ENCODE peak calls at places on chromosome 4, in six cellular contexts. One of them, this sample, is unnamed. For H3K4me1, the result is how much of the 10 kb centered on the place peaks cover.

GRCh38 chr4:128328106-128328505 is 40.5 kb upstream of the PGRMC2 start:
- DNase-seq in sigmoid colon: no peak
- DNase-seq in tibial nerve: no peak
- DNase-seq in GM23338: no peak
- DNase-seq in breast epithelium: no peak
- DNase-seq in body of pancreas: no peak
- DNase-seq in this sample: no peak

GRCh38 chr4:120841580-120841979 is 80.9 kb downstream of the PRDM5 start:
- DNase-seq in sigmoid colon: no peak
- DNase-seq in tibial nerve: no peak
- DNase-seq in GM23338: no peak
- DNase-seq in breast epithelium: no peak
- DNase-seq in body of pancreas: no peak
- DNase-seq in this sample: no peak

GRCh38 chr4:139458999-139459398 is 5.1 kb downstream of the RAB33B start:
- DNase-seq in sigmoid colon: no peak
- DNase-seq in tibial nerve: no peak
- DNase-seq in GM23338: no peak
- DNase-seq in breast epithelium: no peak
- DNase-seq in body of pancreas: peak
- DNase-seq in this sample: no peak

GRCh38 chr4:113248320-113248719 is 198.9 kb downstream of the ANK2 start:
- DNase-seq in sigmoid colon: no peak
- DNase-seq in tibial nerve: no peak
- DNase-seq in GM23338: peak
- DNase-seq in breast epithelium: no peak
- DNase-seq in body of pancreas: no peak
- DNase-seq in this sample: no peak

GRCh38 chr4:183987529-183987946 is 82.4 kb downstream of the STOX2 start:
- DNase-seq in sigmoid colon: peak
- DNase-seq in tibial nerve: peak
- DNase-seq in GM23338: peak
- DNase-seq in breast epithelium: peak
- DNase-seq in body of pancreas: peak
- DNase-seq in this sample: no peak

GRCh38 chr4:48985602-48985975 is 486 bp upstream of the CWH43 start:
- DNase-seq in sigmoid colon: no peak
- DNase-seq in tibial nerve: no peak
- DNase-seq in GM23338: no peak
- DNase-seq in breast epithelium: no peak
- DNase-seq in body of pancreas: no peak
- DNase-seq in this sample: no peak

GRCh38 chr4:188006285-188006848 is 10.8 kb downstream of the ZFP42 start:
- DNase-seq in sigmoid colon: no peak
- DNase-seq in tibial nerve: no peak
- DNase-seq in GM23338: no peak
- DNase-seq in breast epithelium: no peak
- DNase-seq in body of pancreas: no peak
- DNase-seq in this sample: no peak

GRCh38 chr4:161577604-161578301 is 586.0 kb downstream of the FSTL5 start:
- DNase-seq in sigmoid colon: no peak
- DNase-seq in tibial nerve: no peak
- DNase-seq in GM23338: no peak
- DNase-seq in breast epithelium: no peak
- DNase-seq in body of pancreas: no peak
- DNase-seq in this sample: no peak

GRCh38 chr4:178090640-178091411 is 648.6 kb upstream of the AGA start:
- DNase-seq in sigmoid colon: no peak
- DNase-seq in tibial nerve: no peak
- DNase-seq in GM23338: no peak
- DNase-seq in breast epithelium: no peak
- DNase-seq in body of pancreas: no peak
- DNase-seq in this sample: no peak

GRCh38 chr4:33658971-33659370 is 2585.3 kb downstream of the ARAP2 start:
- DNase-seq in sigmoid colon: no peak
- DNase-seq in tibial nerve: no peak
- DNase-seq in GM23338: no peak
- DNase-seq in breast epithelium: no peak
- DNase-seq in body of pancreas: no peak
- DNase-seq in this sample: no peak

GRCh38 chr4:140136509-140136908 is 17.5 kb downstream of the MAML3 start:
- DNase-seq in sigmoid colon: no peak
- DNase-seq in tibial nerve: no peak
- DNase-seq in GM23338: no peak
- DNase-seq in breast epithelium: no peak
- DNase-seq in body of pancreas: no peak
- DNase-seq in this sample: no peak

GRCh38 chr4:186029731-186030421 is 39.1 kb upstream of the TLR3 start:
- DNase-seq in sigmoid colon: peak
- DNase-seq in tibial nerve: peak
- DNase-seq in GM23338: peak
- DNase-seq in breast epithelium: peak
- DNase-seq in body of pancreas: peak
- DNase-seq in this sample: no peak

GRCh38 chr4:37530451-37530850 is 155.7 kb downstream of the RELL1 start:
- DNase-seq in sigmoid colon: no peak
- DNase-seq in tibial nerve: no peak
- DNase-seq in GM23338: no peak
- DNase-seq in breast epithelium: no peak
- DNase-seq in body of pancreas: no peak
- DNase-seq in this sample: no peak

GRCh38 chr4:144174401-144175067 is 34.0 kb upstream of the GYPA start:
- DNase-seq in sigmoid colon: no peak
- DNase-seq in tibial nerve: no peak
- DNase-seq in GM23338: peak
- DNase-seq in breast epithelium: no peak
- DNase-seq in body of pancreas: peak
- DNase-seq in this sample: peak

GRCh38 chr4:126955292-126956191 is 677.2 kb upstream of the INTU start:
- DNase-seq in sigmoid colon: no peak
- DNase-seq in tibial nerve: no peak
- DNase-seq in GM23338: peak
- DNase-seq in breast epithelium: no peak
- DNase-seq in body of pancreas: no peak
- DNase-seq in this sample: no peak

GRCh38 chr4:89316931-89317366 is 9.3 kb upstream of the GPRIN3 start:
- DNase-seq in sigmoid colon: no peak
- DNase-seq in tibial nerve: no peak
- DNase-seq in GM23338: no peak
- DNase-seq in breast epithelium: no peak
- DNase-seq in body of pancreas: no peak
- DNase-seq in this sample: peak

GRCh38 chr4:152278505-152279301 is 257.2 kb downstream of the FBXW7 start:
- DNase-seq in sigmoid colon: no peak
- DNase-seq in tibial nerve: no peak
- DNase-seq in GM23338: peak
- DNase-seq in breast epithelium: no peak
- DNase-seq in body of pancreas: no peak
- DNase-seq in this sample: no peak

GRCh38 chr4:133152330-133152791 is 3.3 kb downstream of the PCDH10 start:
- DNase-seq in sigmoid colon: no peak
- DNase-seq in tibial nerve: no peak
- DNase-seq in GM23338: peak
- DNase-seq in breast epithelium: no peak
- DNase-seq in body of pancreas: no peak
- DNase-seq in this sample: no peak

GRCh38 chr4:182074139-182074538 is 169.1 kb upstream of the TENM3 start:
- DNase-seq in sigmoid colon: no peak
- DNase-seq in tibial nerve: no peak
- DNase-seq in GM23338: no peak
- DNase-seq in breast epithelium: no peak
- DNase-seq in body of pancreas: no peak
- DNase-seq in this sample: no peak

GRCh38 chr4:150315175-150315574 is 236.9 kb downstream of the DCLK2 start:
- DNase-seq in sigmoid colon: no peak
- DNase-seq in tibial nerve: no peak
- DNase-seq in GM23338: peak
- DNase-seq in breast epithelium: no peak
- DNase-seq in body of pancreas: no peak
- DNase-seq in this sample: no peak

GRCh38 chr4:66351761-66352160 is 681.5 kb upstream of the EPHA5 start:
- DNase-seq in sigmoid colon: no peak
- DNase-seq in tibial nerve: no peak
- DNase-seq in GM23338: no peak
- DNase-seq in breast epithelium: no peak
- DNase-seq in body of pancreas: no peak
- DNase-seq in this sample: no peak

GRCh38 chr4:27467351-27467750 is 606.7 kb downstream of the STIM2 start:
- DNase-seq in sigmoid colon: no peak
- DNase-seq in tibial nerve: no peak
- DNase-seq in GM23338: no peak
- DNase-seq in breast epithelium: no peak
- DNase-seq in body of pancreas: no peak
- DNase-seq in this sample: no peak

GRCh38 chr4:53128959-53129358 is 236.9 kb downstream of the SCFD2 start:
- DNase-seq in sigmoid colon: no peak
- DNase-seq in tibial nerve: peak
- DNase-seq in GM23338: no peak
- DNase-seq in breast epithelium: no peak
- DNase-seq in body of pancreas: peak
- DNase-seq in this sample: no peak

GRCh38 chr4:74042681-74043080 is 4.2 kb upstream of the CXCL3 start:
- DNase-seq in sigmoid colon: no peak
- DNase-seq in tibial nerve: no peak
- DNase-seq in GM23338: peak
- DNase-seq in breast epithelium: no peak
- DNase-seq in body of pancreas: peak
- DNase-seq in this sample: no peak

GRCh38 chr4:47641755-47642154 is 156.7 kb downstream of the ATP10D start:
- DNase-seq in sigmoid colon: no peak
- DNase-seq in tibial nerve: no peak
- DNase-seq in GM23338: no peak
- DNase-seq in breast epithelium: no peak
- DNase-seq in body of pancreas: no peak
- DNase-seq in this sample: no peak

DNA sequence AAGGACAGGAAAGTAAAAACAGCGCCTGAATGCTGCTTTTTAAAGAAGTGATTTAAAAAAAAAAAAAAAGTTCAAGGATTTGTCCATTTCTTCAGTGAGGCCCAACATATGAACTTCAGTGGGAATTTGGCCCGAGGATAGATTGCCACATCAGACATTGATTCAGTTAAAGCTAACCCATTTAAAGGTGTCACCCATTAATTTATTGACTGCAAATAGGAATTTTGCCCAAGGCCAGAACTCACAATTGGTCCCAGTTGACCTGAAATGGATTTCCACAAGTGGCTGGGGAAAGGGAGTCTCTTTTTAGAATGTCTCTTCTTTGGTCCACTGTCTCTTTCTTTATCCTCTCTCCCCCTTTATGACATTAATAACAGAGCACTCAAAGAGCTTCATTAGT is 86.5 kb upstream of the RPL34 start:
- DNase-seq in sigmoid colon: no peak
- DNase-seq in tibial nerve: no peak
- DNase-seq in GM23338: no peak
- DNase-seq in breast epithelium: no peak
- DNase-seq in body of pancreas: no peak
- DNase-seq in this sample: no peak
- H3K4me1 ChIP-seq in sigmoid colon: under half
- H3K4me1 ChIP-seq in tibial nerve: under half
- H3K4me1 ChIP-seq in GM23338: under half
- H3K4me1 ChIP-seq in breast epithelium: under half
- H3K4me1 ChIP-seq in body of pancreas: under half
- H3K4me1 ChIP-seq in this sample: under half

DNA sequence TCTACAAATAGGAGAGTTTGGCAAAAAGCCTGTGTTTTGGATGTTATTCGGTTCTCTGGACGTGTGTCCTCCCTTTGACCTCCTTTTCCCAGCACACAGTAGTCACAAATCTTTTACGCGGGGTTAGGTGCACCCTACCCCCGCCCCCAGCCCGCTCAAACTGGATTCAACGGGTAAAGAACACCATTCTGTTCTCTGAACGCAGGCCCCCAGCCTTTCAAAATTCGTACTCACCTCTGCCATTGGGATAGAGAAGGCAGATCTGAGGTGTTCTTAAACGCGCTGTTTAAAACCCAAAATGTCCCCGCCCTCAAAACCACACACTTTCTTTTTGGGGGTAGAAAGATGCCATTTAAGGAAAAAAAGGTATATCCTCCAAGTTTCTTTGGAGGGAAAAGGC is 2.7 kb downstream of the LEF1 start:
- DNase-seq in sigmoid colon: no peak
- DNase-seq in tibial nerve: no peak
- DNase-seq in GM23338: peak
- DNase-seq in breast epithelium: no peak
- DNase-seq in body of pancreas: no peak
- DNase-seq in this sample: peak
- H3K4me1 ChIP-seq in sigmoid colon: under half
- H3K4me1 ChIP-seq in tibial nerve: under half
- H3K4me1 ChIP-seq in GM23338: under half
- H3K4me1 ChIP-seq in breast epithelium: under half
- H3K4me1 ChIP-seq in body of pancreas: under half
- H3K4me1 ChIP-seq in this sample: half or more

GRCh38 chr4:3463556-3464348 is 646 bp downstream of the DOK7 start:
- DNase-seq in sigmoid colon: no peak
- DNase-seq in tibial nerve: no peak
- DNase-seq in GM23338: no peak
- DNase-seq in breast epithelium: no peak
- DNase-seq in body of pancreas: no peak
- DNase-seq in this sample: no peak

GRCh38 chr4:3462790-3463415 is at the start of gene DOK7:
- DNase-seq in sigmoid colon: no peak
- DNase-seq in tibial nerve: no peak
- DNase-seq in GM23338: peak
- DNase-seq in breast epithelium: no peak
- DNase-seq in body of pancreas: peak
- DNase-seq in this sample: no peak

GRCh38 chr4:3460926-3461325 is 2.2 kb upstream of the DOK7 start:
- DNase-seq in sigmoid colon: no peak
- DNase-seq in tibial nerve: no peak
- DNase-seq in GM23338: no peak
- DNase-seq in breast epithelium: no peak
- DNase-seq in body of pancreas: no peak
- DNase-seq in this sample: no peak

GRCh38 chr4:3461515-3462291 is 1.4 kb upstream of the DOK7 start:
- DNase-seq in sigmoid colon: no peak
- DNase-seq in tibial nerve: no peak
- DNase-seq in GM23338: no peak
- DNase-seq in breast epithelium: peak
- DNase-seq in body of pancreas: peak
- DNase-seq in this sample: no peak

DNA sequence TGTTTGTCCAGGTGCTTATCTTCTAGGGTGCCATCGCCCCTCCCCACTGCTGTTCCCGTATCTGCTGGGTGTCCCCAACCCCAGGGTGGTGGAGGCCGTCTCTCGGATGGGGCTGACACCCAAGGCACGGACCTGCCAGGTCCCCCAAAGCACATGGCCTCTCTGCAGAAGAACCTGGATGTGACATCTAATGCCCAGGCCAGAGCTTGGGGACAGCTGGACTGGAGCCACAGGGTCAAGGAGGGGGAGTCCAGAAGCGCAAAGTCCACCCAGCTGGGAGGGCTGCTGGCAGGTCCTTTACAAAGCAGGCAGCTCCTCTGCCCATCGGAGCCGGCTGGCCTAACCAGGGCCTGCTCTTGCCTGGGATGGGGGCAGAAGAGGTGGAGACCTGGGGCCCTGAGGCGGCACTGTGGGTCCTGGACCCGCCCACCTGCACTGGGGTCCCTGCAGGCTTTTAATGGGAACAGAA is 751 bp upstream of the DOK7 start:
- DNase-seq in sigmoid colon: no peak
- DNase-seq in tibial nerve: no peak
- DNase-seq in GM23338: no peak
- DNase-seq in breast epithelium: no peak
- DNase-seq in body of pancreas: peak
- DNase-seq in this sample: no peak
- H3K4me1 ChIP-seq in sigmoid colon: under half
- H3K4me1 ChIP-seq in tibial nerve: under half
- H3K4me1 ChIP-seq in GM23338: under half
- H3K4me1 ChIP-seq in breast epithelium: under half
- H3K4me1 ChIP-seq in body of pancreas: under half
- H3K4me1 ChIP-seq in this sample: under half

GRCh38 chr4:86955888-86956451 is 21.2 kb downstream of the AFF1 start:
- DNase-seq in sigmoid colon: no peak
- DNase-seq in tibial nerve: no peak
- DNase-seq in GM23338: no peak
- DNase-seq in breast epithelium: no peak
- DNase-seq in body of pancreas: no peak
- DNase-seq in this sample: no peak
- H3K4me1 ChIP-seq in sigmoid colon: under half
- H3K4me1 ChIP-seq in tibial nerve: under half
- H3K4me1 ChIP-seq in GM23338: half or more
- H3K4me1 ChIP-seq in breast epithelium: under half
- H3K4me1 ChIP-seq in body of pancreas: under half
- H3K4me1 ChIP-seq in this sample: half or more